ENCODE peak calls at places on chromosomes 2 and 18, in ten cellular contexts. One of them, this sample, is unnamed.

GRCh38 chr2:61853086-61853847 is 593 bp downstream of the FAM161A start:
- DNase-seq in lower lobe of right lung: no peak
- DNase-seq in colonic mucosa: peak; percentile 23
- DNase-seq in NCI-H1092: no peak
- DNase-seq in astrocyte of the spinal cord: no peak
- DNase-seq in EL: peak; percentile 7
- DNase-seq in stimulated activated CD8-positive, alpha-beta memory T cell treated with anti-CD3 and anti-CD28 coated beads, Interleukin-15, amount 100 ng/mL, for 1 hour: no peak
- DNase-seq in ELF-1: peak; percentile 15
- DNase-seq in KBM-7: no peak
- DNase-seq in kidney glomerular epithelial cell: peak; percentile 43
- DNase-seq in this sample: peak; percentile 70

GRCh38 chr2:237616373-237617304 is 10.7 kb upstream of the LRRFIP1 start:
- DNase-seq in lower lobe of right lung: no peak
- DNase-seq in colonic mucosa: no peak
- DNase-seq in NCI-H1092: no peak
- DNase-seq in astrocyte of the spinal cord: peak; percentile 71
- DNase-seq in EL: peak; percentile 70
- DNase-seq in stimulated activated CD8-positive, alpha-beta memory T cell treated with anti-CD3 and anti-CD28 coated beads, Interleukin-15, amount 100 ng/mL, for 1 hour: no peak
- DNase-seq in ELF-1: no peak
- DNase-seq in KBM-7: peak; percentile 89
- DNase-seq in kidney glomerular epithelial cell: peak; percentile 58
- DNase-seq in this sample: peak; percentile 93

GRCh38 chr2:75602724-75603342 is 42.1 kb upstream of the EVA1A start:
- DNase-seq in lower lobe of right lung: peak; percentile 78
- DNase-seq in colonic mucosa: no peak
- DNase-seq in NCI-H1092: no peak
- DNase-seq in astrocyte of the spinal cord: peak; percentile 83
- DNase-seq in EL: peak; percentile 91
- DNase-seq in stimulated activated CD8-positive, alpha-beta memory T cell treated with anti-CD3 and anti-CD28 coated beads, Interleukin-15, amount 100 ng/mL, for 1 hour: no peak
- DNase-seq in ELF-1: peak; percentile 72
- DNase-seq in KBM-7: no peak
- DNase-seq in kidney glomerular epithelial cell: peak; percentile 6
- DNase-seq in this sample: peak; percentile 97

GRCh38 chr2:240149943-240150784 is 9.7 kb upstream of the OTOS start:
- DNase-seq in lower lobe of right lung: peak; percentile 49
- DNase-seq in colonic mucosa: peak; percentile 25
- DNase-seq in NCI-H1092: no peak
- DNase-seq in astrocyte of the spinal cord: peak; percentile 22
- DNase-seq in EL: peak; percentile 20
- DNase-seq in stimulated activated CD8-positive, alpha-beta memory T cell treated with anti-CD3 and anti-CD28 coated beads, Interleukin-15, amount 100 ng/mL, for 1 hour: no peak
- DNase-seq in ELF-1: peak; percentile 77
- DNase-seq in KBM-7: peak; percentile 37
- DNase-seq in kidney glomerular epithelial cell: peak; percentile 6
- DNase-seq in this sample: no peak

GRCh38 chr2:88658318-88658717 is 31.1 kb upstream of the EIF2AK3 start:
- DNase-seq in lower lobe of right lung: no peak
- DNase-seq in colonic mucosa: no peak
- DNase-seq in NCI-H1092: no peak
- DNase-seq in astrocyte of the spinal cord: no peak
- DNase-seq in EL: peak; percentile 77
- DNase-seq in stimulated activated CD8-positive, alpha-beta memory T cell treated with anti-CD3 and anti-CD28 coated beads, Interleukin-15, amount 100 ng/mL, for 1 hour: no peak
- DNase-seq in ELF-1: no peak
- DNase-seq in KBM-7: no peak
- DNase-seq in kidney glomerular epithelial cell: no peak
- DNase-seq in this sample: peak; percentile 26

GRCh38 chr2:229392214-229392613 is 121.1 kb upstream of the PID1 start:
- DNase-seq in lower lobe of right lung: no peak
- DNase-seq in colonic mucosa: no peak
- DNase-seq in NCI-H1092: no peak
- DNase-seq in astrocyte of the spinal cord: peak; percentile 69
- DNase-seq in EL: no peak
- DNase-seq in stimulated activated CD8-positive, alpha-beta memory T cell treated with anti-CD3 and anti-CD28 coated beads, Interleukin-15, amount 100 ng/mL, for 1 hour: no peak
- DNase-seq in ELF-1: no peak
- DNase-seq in KBM-7: no peak
- DNase-seq in kidney glomerular epithelial cell: no peak
- DNase-seq in this sample: peak; percentile 78

GRCh38 chr2:118864207-118864606 is 16.8 kb upstream of the EN1 start:
- DNase-seq in lower lobe of right lung: no peak
- DNase-seq in colonic mucosa: no peak
- DNase-seq in NCI-H1092: no peak
- DNase-seq in astrocyte of the spinal cord: no peak
- DNase-seq in EL: no peak
- DNase-seq in stimulated activated CD8-positive, alpha-beta memory T cell treated with anti-CD3 and anti-CD28 coated beads, Interleukin-15, amount 100 ng/mL, for 1 hour: no peak
- DNase-seq in ELF-1: no peak
- DNase-seq in KBM-7: no peak
- DNase-seq in kidney glomerular epithelial cell: no peak
- DNase-seq in this sample: no peak

GRCh38 chr2:26522325-26523120 is 44.6 kb upstream of the OTOF start:
- DNase-seq in lower lobe of right lung: no peak
- DNase-seq in colonic mucosa: no peak
- DNase-seq in NCI-H1092: no peak
- DNase-seq in astrocyte of the spinal cord: no peak
- DNase-seq in EL: no peak
- DNase-seq in stimulated activated CD8-positive, alpha-beta memory T cell treated with anti-CD3 and anti-CD28 coated beads, Interleukin-15, amount 100 ng/mL, for 1 hour: no peak
- DNase-seq in ELF-1: no peak
- DNase-seq in KBM-7: no peak
- DNase-seq in kidney glomerular epithelial cell: no peak
- DNase-seq in this sample: no peak

GRCh38 chr2:223545830-223546229 is 56.3 kb downstream of the SCG2 start:
- DNase-seq in lower lobe of right lung: no peak
- DNase-seq in colonic mucosa: no peak
- DNase-seq in NCI-H1092: no peak
- DNase-seq in astrocyte of the spinal cord: no peak
- DNase-seq in EL: no peak
- DNase-seq in stimulated activated CD8-positive, alpha-beta memory T cell treated with anti-CD3 and anti-CD28 coated beads, Interleukin-15, amount 100 ng/mL, for 1 hour: no peak
- DNase-seq in ELF-1: no peak
- DNase-seq in KBM-7: no peak
- DNase-seq in kidney glomerular epithelial cell: no peak
- DNase-seq in this sample: peak; percentile 70

GRCh38 chr18:2847341-2848144 is 737 bp downstream of the EMILIN2 start:
- DNase-seq in lower lobe of right lung: peak; percentile 60
- DNase-seq in colonic mucosa: no peak
- DNase-seq in NCI-H1092: no peak
- DNase-seq in astrocyte of the spinal cord: peak; percentile 51
- DNase-seq in EL: peak; percentile 43
- DNase-seq in stimulated activated CD8-positive, alpha-beta memory T cell treated with anti-CD3 and anti-CD28 coated beads, Interleukin-15, amount 100 ng/mL, for 1 hour: no peak
- DNase-seq in ELF-1: peak; percentile 64
- DNase-seq in KBM-7: peak; percentile 21
- DNase-seq in kidney glomerular epithelial cell: no peak
- DNase-seq in this sample: no peak

GRCh38 chr2:160337728-160338127 is 137.7 kb upstream of the ITGB6 start:
- DNase-seq in lower lobe of right lung: no peak
- DNase-seq in colonic mucosa: no peak
- DNase-seq in NCI-H1092: no peak
- DNase-seq in astrocyte of the spinal cord: no peak
- DNase-seq in EL: no peak
- DNase-seq in stimulated activated CD8-positive, alpha-beta memory T cell treated with anti-CD3 and anti-CD28 coated beads, Interleukin-15, amount 100 ng/mL, for 1 hour: no peak
- DNase-seq in ELF-1: no peak
- DNase-seq in KBM-7: no peak
- DNase-seq in kidney glomerular epithelial cell: no peak
- DNase-seq in this sample: no peak

This sample was measured in RPMI7951.